ENCODE peak calls at places on chromosomes 1 and 21, in six cellular contexts. One of them, this sample, is unnamed.

GRCh38 chr1:147273409-147274307 is 31.2 kb downstream of the CHD1L start:
- DNase-seq in heart right ventricle: no peak
- DNase-seq in ovary: peak; percentile 38
- DNase-seq in AG04450: peak; percentile 65
- DNase-seq in choroid plexus epithelial cell: peak; percentile 92
- DNase-seq in astrocyte of the spinal cord: peak; percentile 87
- DNase-seq in this sample: no peak

GRCh38 chr1:180258290-180258689 is 28.2 kb downstream of the LHX4 start:
- DNase-seq in heart right ventricle: no peak
- DNase-seq in ovary: no peak
- DNase-seq in AG04450: no peak
- DNase-seq in choroid plexus epithelial cell: no peak
- DNase-seq in astrocyte of the spinal cord: no peak
- DNase-seq in this sample: no peak

GRCh38 chr1:98369463-98369862 is 292.1 kb upstream of the SNX7 start:
- DNase-seq in heart right ventricle: no peak
- DNase-seq in ovary: no peak
- DNase-seq in AG04450: no peak
- DNase-seq in choroid plexus epithelial cell: peak; percentile 17
- DNase-seq in astrocyte of the spinal cord: no peak
- DNase-seq in this sample: no peak

GRCh38 chr1:155062702-155063411 is 683 bp upstream of the EFNA4 start:
- DNase-seq in heart right ventricle: peak; percentile 70
- DNase-seq in ovary: peak; percentile 63
- DNase-seq in AG04450: no peak
- DNase-seq in choroid plexus epithelial cell: peak; percentile 65
- DNase-seq in astrocyte of the spinal cord: peak; percentile 50
- DNase-seq in this sample: no peak

GRCh38 chr1:182229451-182229850 is 162.1 kb downstream of the GLUL start:
- DNase-seq in heart right ventricle: no peak
- DNase-seq in ovary: no peak
- DNase-seq in AG04450: no peak
- DNase-seq in choroid plexus epithelial cell: no peak
- DNase-seq in astrocyte of the spinal cord: peak; percentile 8
- DNase-seq in this sample: no peak

GRCh38 chr1:196115641-196116040 is 492.6 kb downstream of the KCNT2 start:
- DNase-seq in heart right ventricle: peak; percentile 65
- DNase-seq in ovary: no peak
- DNase-seq in AG04450: peak; percentile 29
- DNase-seq in choroid plexus epithelial cell: peak; percentile 79
- DNase-seq in astrocyte of the spinal cord: peak; percentile 79
- DNase-seq in this sample: no peak

GRCh38 chr1:85274969-85275453 is 1.4 kb downstream of the BCL10 start:
- DNase-seq in heart right ventricle: no peak
- DNase-seq in ovary: no peak
- DNase-seq in AG04450: no peak
- DNase-seq in choroid plexus epithelial cell: peak; percentile 78
- DNase-seq in astrocyte of the spinal cord: peak; percentile 79
- DNase-seq in this sample: no peak

GRCh38 chr1:3074800-3075199 is 5.8 kb downstream of the PRDM16 start:
- DNase-seq in heart right ventricle: no peak
- DNase-seq in ovary: no peak
- DNase-seq in AG04450: no peak
- DNase-seq in choroid plexus epithelial cell: no peak
- DNase-seq in astrocyte of the spinal cord: peak; percentile 19
- DNase-seq in this sample: no peak

GRCh38 chr1:3431266-3431665 is 23.2 kb upstream of the ARHGEF16 start:
- DNase-seq in heart right ventricle: peak; percentile 1
- DNase-seq in ovary: no peak
- DNase-seq in AG04450: no peak
- DNase-seq in choroid plexus epithelial cell: no peak
- DNase-seq in astrocyte of the spinal cord: no peak
- DNase-seq in this sample: no peak

GRCh38 chr1:24018611-24019580 is 38.8 kb upstream of the SRSF10 start:
- DNase-seq in heart right ventricle: peak; percentile 93
- DNase-seq in ovary: peak; percentile 99
- DNase-seq in AG04450: peak; percentile 99
- DNase-seq in choroid plexus epithelial cell: peak; percentile 100
- DNase-seq in astrocyte of the spinal cord: peak; percentile 100
- DNase-seq in this sample: peak; percentile 87

GRCh38 chr1:95042286-95042685 is 30.5 kb downstream of the ALG14 start:
- DNase-seq in heart right ventricle: no peak
- DNase-seq in ovary: peak; percentile 51
- DNase-seq in AG04450: no peak
- DNase-seq in choroid plexus epithelial cell: peak; percentile 38
- DNase-seq in astrocyte of the spinal cord: no peak
- DNase-seq in this sample: no peak

GRCh38 chr1:91700332-91700731 is 185.6 kb downstream of the TGFBR3 start:
- DNase-seq in heart right ventricle: no peak
- DNase-seq in ovary: no peak
- DNase-seq in AG04450: no peak
- DNase-seq in choroid plexus epithelial cell: peak; percentile 21
- DNase-seq in astrocyte of the spinal cord: peak; percentile 9
- DNase-seq in this sample: no peak
- TF ChIP-seq CTCF in heart right ventricle: no peak
- TF ChIP-seq CTCF in ovary: peak; percentile 31
- TF ChIP-seq CTCF in AG04450: peak; percentile 26
- TF ChIP-seq CTCF in choroid plexus epithelial cell: peak; percentile 27
- TF ChIP-seq CTCF in astrocyte of the spinal cord: peak; percentile 14
- TF ChIP-seq CTCF in this sample: peak; percentile 41

DNA sequence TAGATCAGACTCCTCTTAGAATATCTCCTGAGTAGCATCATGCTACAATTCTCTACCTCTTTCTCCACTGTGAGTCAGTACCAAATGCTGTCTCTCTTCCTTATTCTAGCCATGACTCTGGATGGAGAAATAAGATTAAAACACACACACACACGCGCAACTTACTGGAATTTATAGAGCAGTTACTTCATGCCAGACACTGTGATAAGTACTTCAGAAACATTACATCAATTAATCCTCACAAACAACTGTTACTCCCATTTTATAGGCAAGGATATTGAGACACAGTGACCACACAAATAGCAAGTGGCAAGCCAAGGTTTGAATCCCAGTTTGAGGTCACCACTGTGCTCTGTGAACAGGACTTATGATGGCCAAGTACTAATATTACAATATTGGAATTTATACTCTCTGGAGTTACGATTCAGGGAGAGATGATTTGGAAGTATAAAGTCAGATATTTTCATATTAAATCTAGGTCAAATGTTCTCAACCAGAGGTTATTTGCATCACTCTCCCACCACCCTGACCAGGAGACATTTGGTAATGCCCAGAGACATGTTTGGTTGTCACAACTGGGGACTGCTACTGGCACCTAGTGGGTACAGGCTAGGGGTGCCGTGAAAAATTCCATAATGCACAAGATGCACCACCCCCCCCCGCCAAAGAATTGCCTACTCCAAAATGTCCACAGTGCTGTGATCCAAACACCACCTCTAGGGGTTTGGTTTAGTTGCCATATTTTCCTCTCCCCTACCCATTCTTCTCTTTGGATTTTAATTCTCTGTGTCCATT is 221.6 kb downstream of the LTN1 start:
- DNase-seq in heart right ventricle: no peak
- DNase-seq in ovary: no peak
- DNase-seq in AG04450: no peak
- DNase-seq in choroid plexus epithelial cell: peak; percentile 35
- DNase-seq in astrocyte of the spinal cord: no peak
- DNase-seq in this sample: no peak
- TF ChIP-seq CTCF in heart right ventricle: no peak
- TF ChIP-seq CTCF in ovary: no peak
- TF ChIP-seq CTCF in AG04450: no peak
- TF ChIP-seq CTCF in choroid plexus epithelial cell: no peak
- TF ChIP-seq CTCF in astrocyte of the spinal cord: no peak
- TF ChIP-seq CTCF in this sample: no peak

DNA sequence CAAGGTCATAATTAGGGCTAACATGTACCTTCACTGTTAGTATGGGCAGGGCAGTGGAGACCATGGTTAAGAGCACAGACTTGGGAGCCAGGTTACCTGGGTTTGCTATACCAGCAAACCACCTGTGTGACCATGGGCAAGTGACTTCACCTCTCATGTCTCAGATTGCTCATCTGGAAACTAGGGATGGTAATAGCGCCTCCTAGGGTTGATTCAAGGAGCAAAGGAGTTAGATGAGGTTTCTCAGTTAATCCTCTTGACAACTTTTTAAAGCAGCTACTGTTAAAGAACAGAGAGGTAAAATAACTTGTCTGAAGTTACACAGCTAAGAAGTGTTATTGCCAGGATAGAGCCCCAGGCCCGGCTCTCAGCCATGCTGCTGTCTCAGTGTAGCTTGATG is 790 bp upstream of the MATN1 start:
- DNase-seq in heart right ventricle: no peak
- DNase-seq in ovary: no peak
- DNase-seq in AG04450: no peak
- DNase-seq in choroid plexus epithelial cell: no peak
- DNase-seq in astrocyte of the spinal cord: no peak
- DNase-seq in this sample: no peak
- TF ChIP-seq CTCF in heart right ventricle: no peak
- TF ChIP-seq CTCF in ovary: no peak
- TF ChIP-seq CTCF in AG04450: peak; percentile 31
- TF ChIP-seq CTCF in choroid plexus epithelial cell: peak; percentile 25
- TF ChIP-seq CTCF in astrocyte of the spinal cord: peak; percentile 29
- TF ChIP-seq CTCF in this sample: peak; percentile 32

DNA sequence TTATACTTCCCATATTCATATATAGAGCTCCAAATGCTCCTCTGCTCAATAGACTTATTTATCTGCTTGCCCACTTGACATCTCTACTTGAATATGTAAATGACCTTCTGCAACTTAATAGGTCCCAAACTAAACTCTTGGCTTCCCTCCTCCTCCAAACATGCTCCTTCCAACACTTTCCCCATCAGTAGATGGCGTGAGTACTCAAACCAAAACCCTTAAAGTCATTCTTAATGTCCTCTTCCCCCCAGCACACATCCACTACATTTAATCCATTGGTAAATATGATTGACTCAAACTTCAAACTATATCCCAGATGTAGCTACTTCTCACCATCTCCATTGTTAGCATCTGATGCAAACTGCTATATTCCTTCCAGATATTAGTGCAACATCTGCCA is 48.5 kb upstream of the PBX1 start:
- DNase-seq in heart right ventricle: no peak
- DNase-seq in ovary: no peak
- DNase-seq in AG04450: no peak
- DNase-seq in choroid plexus epithelial cell: peak; percentile 63
- DNase-seq in astrocyte of the spinal cord: peak; percentile 11
- DNase-seq in this sample: no peak
- TF ChIP-seq CTCF in heart right ventricle: no peak
- TF ChIP-seq CTCF in ovary: no peak
- TF ChIP-seq CTCF in AG04450: peak; percentile 39
- TF ChIP-seq CTCF in choroid plexus epithelial cell: peak; percentile 49
- TF ChIP-seq CTCF in astrocyte of the spinal cord: peak; percentile 30
- TF ChIP-seq CTCF in this sample: no peak

GRCh38 chr1:1230656-1231399 is 973 bp downstream of the SDF4 start:
- DNase-seq in heart right ventricle: no peak
- DNase-seq in ovary: no peak
- DNase-seq in AG04450: no peak
- DNase-seq in choroid plexus epithelial cell: peak; percentile 83
- DNase-seq in astrocyte of the spinal cord: peak; percentile 63
- DNase-seq in this sample: no peak
- TF ChIP-seq CTCF in heart right ventricle: no peak
- TF ChIP-seq CTCF in ovary: no peak
- TF ChIP-seq CTCF in AG04450: peak; percentile 45
- TF ChIP-seq CTCF in choroid plexus epithelial cell: peak; percentile 62
- TF ChIP-seq CTCF in astrocyte of the spinal cord: peak; percentile 41
- TF ChIP-seq CTCF in this sample: peak; percentile 47

This sample was measured in type B pancreatic cell.